ENCODE peak calls at places on chromosomes 12 and 14, in nine cellular contexts. F, T, O, Q, Z, L, N, E and I are unnamed samples.

GRCh38 chr12:93664573-93665138 is 12.5 kb upstream of the CRADD start:
- DNase-seq in F (no peak), T (peak), O (peak), Q (no peak), Z (peak), L (no peak), N (no peak), E (no peak), I (no peak)

GRCh38 chr12:77814361-77814760 is 16.3 kb upstream of the NAV3 start:
- DNase-seq in F (no peak), T (no peak), O (no peak), Q (no peak), Z (no peak), L (no peak), N (no peak), E (no peak), I (no peak)

GRCh38 chr14:50001146-50001998 is 108.5 kb downstream of the ARF6 start:
- DNase-seq in F (peak), T (peak), O (peak), Q (no peak), Z (peak), L (peak), N (peak), E (no peak), I (no peak)

GRCh38 chr14:98984719-98985041 is 287.3 kb downstream of the BCL11B start:
- DNase-seq in F (no peak), T (no peak), O (no peak), Q (no peak), Z (no peak), L (peak), N (no peak), E (no peak), I (no peak)

GRCh38 chr14:52052289-52052943 is 16.4 kb downstream of the NID2 start:
- DNase-seq in F (no peak), T (peak), O (peak), Q (no peak), Z (peak), L (no peak), N (no peak), E (no peak), I (peak)

GRCh38 chr12:64403708-64404469 is at the start of gene XPOT:
- DNase-seq in F (peak), T (peak), O (peak), Q (peak), Z (peak), L (peak), N (peak), E (peak), I (peak)

GRCh38 chr14:94079891-94080605 is 954 bp downstream of the DDX24 start:
- DNase-seq in F (no peak), T (peak), O (peak), Q (no peak), Z (peak), L (no peak), N (no peak), E (peak), I (peak)

GRCh38 chr12:1668833-1669543 is 21.9 kb upstream of the ADIPOR2 start:
- DNase-seq in F (peak), T (no peak), O (peak), Q (peak), Z (no peak), L (no peak), N (no peak), E (peak), I (peak)

GRCh38 chr14:68426661-68427549 is 366.0 kb downstream of the ZFP36L1 start:
- DNase-seq in F (no peak), T (no peak), O (no peak), Q (no peak), Z (no peak), L (no peak), N (no peak), E (no peak), I (no peak)

GRCh38 chr12:95922231-95922630 is 20.2 kb downstream of the CCDC38 start:
- DNase-seq in F (no peak), T (peak), O (no peak), Q (no peak), Z (peak), L (no peak), N (no peak), E (no peak), I (peak)

GRCh38 chr12:34602213-34602940 is 580.1 kb downstream of the ALG10 start:
- DNase-seq in F (no peak), T (no peak), O (no peak), Q (no peak), Z (no peak), L (no peak), N (no peak), E (no peak), I (no peak)

GRCh38 chr12:3920378-3921141 is 47.4 kb upstream of the PARP11 start:
- DNase-seq in F (no peak), T (no peak), O (no peak), Q (no peak), Z (no peak), L (no peak), N (no peak), E (peak), I (peak)

GRCh38 chr12:120849765-120850164 is 54.4 kb downstream of the SPPL3 start:
- DNase-seq in F (no peak), T (peak), O (peak), Q (no peak), Z (peak), L (no peak), N (no peak), E (peak), I (peak)

GRCh38 chr14:104094709-104095425 is 9.4 kb downstream of the ASPG start:
- DNase-seq in F (peak), T (no peak), O (peak), Q (peak), Z (peak), L (peak), N (no peak), E (peak), I (peak)

GRCh38 chr14:105616802-105617192 is 90.4 kb downstream of the TMEM121 start:
- DNase-seq in F (no peak), T (no peak), O (no peak), Q (no peak), Z (no peak), L (no peak), N (no peak), E (no peak), I (no peak)

GRCh38 chr14:68020999-68021663 is 201.6 kb downstream of the RAD51B start:
- DNase-seq in F (no peak), T (no peak), O (no peak), Q (no peak), Z (no peak), L (no peak), N (no peak), E (no peak), I (no peak)

GRCh38 chr14:55448146-55448614 is 7.8 kb upstream of the TBPL2 start:
- DNase-seq in F (no peak), T (peak), O (peak), Q (no peak), Z (peak), L (peak), N (peak), E (peak), I (peak)

DNA sequence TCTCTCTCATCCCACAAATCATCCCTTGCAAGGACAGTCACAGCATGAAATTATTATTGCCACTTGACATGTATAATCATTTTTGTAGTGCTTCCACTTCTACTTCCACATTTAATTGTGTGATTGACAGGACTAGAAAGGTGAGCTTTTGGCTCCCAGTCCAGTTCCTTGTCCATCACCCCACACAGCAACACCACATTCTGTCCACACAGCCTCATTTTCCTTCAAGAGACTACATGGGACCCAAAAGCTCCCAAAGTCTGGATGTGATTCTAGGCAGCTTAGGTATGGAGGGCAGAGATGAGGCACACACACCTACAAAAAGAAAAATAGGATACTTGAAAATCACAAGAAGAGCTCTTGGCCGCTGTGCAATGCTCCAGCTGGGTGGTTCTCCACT is 366.3 kb downstream of the DPF3 start:
- DNase-seq in F (no peak), T (no peak), O (no peak), Q (no peak), Z (no peak), L (no peak), N (no peak), E (no peak), I (no peak)
- H3K4me2 ChIP-seq in F (no peak), T (no peak), O (no peak), Q (no peak), Z (no peak), L (no peak), N (no peak), E (no peak), I (no peak)

DNA sequence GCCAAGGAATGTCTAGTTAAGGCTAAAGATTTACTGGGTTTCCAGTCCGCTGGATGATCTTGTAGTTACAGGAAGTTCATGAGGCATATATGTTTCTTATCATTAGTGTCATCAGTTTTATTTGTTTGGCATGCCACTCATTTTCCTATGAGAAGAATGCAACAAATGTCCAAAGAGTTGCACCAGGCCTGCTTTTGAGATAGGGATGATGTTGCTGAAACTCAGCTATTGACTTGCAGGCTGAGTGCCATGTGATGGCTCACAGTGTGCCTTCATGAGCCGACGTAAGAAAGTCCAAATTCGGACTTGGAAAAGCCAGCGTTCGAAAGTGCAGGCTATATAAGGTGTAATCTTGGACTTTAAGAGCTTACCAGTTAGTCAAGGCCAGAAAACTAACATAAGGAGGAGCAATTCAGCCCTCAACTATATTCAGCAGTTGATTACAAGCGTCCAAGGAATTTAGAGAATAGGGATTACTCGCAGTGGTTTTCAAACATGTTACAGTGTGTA is 101.4 kb downstream of the LGMN start:
- DNase-seq in F (no peak), T (peak), O (peak), Q (no peak), Z (peak), L (no peak), N (no peak), E (peak), I (peak)
- H3K9ac ChIP-seq in F (no peak), T (peak), O (peak), Q (no peak), Z (peak), L (no peak), N (no peak), E (no peak), I (no peak)

DNA sequence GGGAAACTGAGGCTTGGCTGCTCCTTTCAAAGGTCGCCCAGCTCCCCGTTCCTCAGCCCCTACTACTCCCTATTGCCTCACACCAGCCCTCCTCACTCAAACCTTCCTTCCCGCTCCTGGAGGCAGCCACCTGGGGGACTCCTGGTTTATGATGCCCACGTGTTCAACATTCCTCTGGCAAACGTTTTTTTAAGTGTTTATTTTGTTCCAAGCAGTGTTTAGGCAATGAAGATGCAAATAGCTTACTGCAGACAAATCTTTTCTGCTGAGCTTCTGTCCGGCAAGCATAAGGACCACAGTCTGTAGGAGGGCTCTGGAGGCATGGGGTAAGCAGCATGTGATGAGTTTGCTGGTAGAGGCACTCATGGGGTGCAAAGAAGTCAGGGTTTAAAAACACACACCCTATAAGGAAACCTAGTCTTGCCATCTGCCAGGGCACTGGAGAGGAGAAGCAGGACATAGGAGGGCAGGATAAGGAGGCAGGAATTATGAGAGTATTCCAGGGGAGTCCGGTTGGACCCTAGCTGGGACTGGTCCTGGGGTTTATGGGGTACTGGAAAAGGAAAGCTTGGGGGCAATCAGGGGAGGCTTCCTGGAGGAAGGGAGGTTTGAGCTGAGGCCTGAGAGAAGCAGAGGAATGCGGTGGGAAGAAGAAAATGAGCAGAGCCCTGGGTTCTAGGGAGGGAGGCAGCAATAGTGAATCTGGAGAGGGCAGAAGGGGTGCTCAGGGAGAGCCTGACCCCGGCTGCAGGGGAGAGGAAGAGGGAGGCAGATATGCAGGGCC is 123.3 kb downstream of the NCOR2 start:
- DNase-seq in F (no peak), T (peak), O (peak), Q (no peak), Z (no peak), L (no peak), N (no peak), E (no peak), I (no peak)
- H3K27ac ChIP-seq in F (no peak), T (peak), O (peak), Q (no peak), Z (peak), L (no peak), N (no peak), E (no peak), I (no peak)

GRCh38 chr12:52494100-52494499 is 1.0 kb upstream of the KRT6A start:
- DNase-seq in F (no peak), T (no peak), O (no peak), Q (no peak), Z (peak), L (no peak), N (no peak), E (no peak), I (no peak)
- H3K4me2 ChIP-seq in F (no peak), T (no peak), O (no peak), Q (no peak), Z (peak), L (no peak), N (no peak), E (no peak), I (no peak)

GRCh38 chr14:34501997-34502396 is 37.5 kb downstream of the EAPP start:
- DNase-seq in F (no peak), T (peak), O (no peak), Q (no peak), Z (peak), L (no peak), N (no peak), E (peak), I (peak)

GRCh38 chr14:34498684-34499412 is 36.8 kb upstream of the SPTSSA start:
- DNase-seq in F (peak), T (peak), O (peak), Q (peak), Z (peak), L (no peak), N (peak), E (peak), I (peak)

GRCh38 chr14:34501004-34501580 is 38.4 kb downstream of the EAPP start:
- DNase-seq in F (no peak), T (no peak), O (no peak), Q (no peak), Z (no peak), L (no peak), N (no peak), E (no peak), I (peak)

GRCh38 chr14:34496007-34496678 is 34.1 kb upstream of the SPTSSA start:
- DNase-seq in F (no peak), T (no peak), O (no peak), Q (no peak), Z (peak), L (no peak), N (no peak), E (no peak), I (peak)

GRCh38 chr14:34496679-34497513 is 34.9 kb upstream of the SPTSSA start:
- DNase-seq in F (peak), T (peak), O (peak), Q (peak), Z (peak), L (peak), N (peak), E (peak), I (peak)
- H3K9ac ChIP-seq in F (no peak), T (peak), O (peak), Q (no peak), Z (peak), L (no peak), N (peak), E (peak), I (peak)

GRCh38 chr12:21438643-21439042 is 1.2 kb downstream of the PYROXD1 start:
- DNase-seq in F (no peak), T (peak), O (peak), Q (no peak), Z (peak), L (no peak), N (no peak), E (no peak), I (no peak)
- H3K27ac ChIP-seq in F (no peak), T (no peak), O (no peak), Q (no peak), Z (peak), L (peak), N (peak), E (no peak), I (peak)